ENCODE peak calls at places on chromosomes 13 and 19, in eight cellular contexts. Q is stimulated activated naive CD4-positive, alpha-beta T cell treated with Interleukin-2 at 50 U/mL for 16 hours; J is AG10803; E is KG1; K is activated T-cell treated with anti-CD3 and anti-CD28 coated beads, Interleukin-2, amount 50 U/mL, for 4 hours; B is heart right ventricle; U is heart left ventricle; Y is foreskin fibroblast. R is an unnamed sample.

GRCh38 chr13:113952983-113953520 is 20.8 kb downstream of the C13orf46 start:
- DNase-seq in B (no peak), U (no peak), J (no peak), Q (no peak), K (no peak), Y (no peak), E (no peak), R (peak)

GRCh38 chr13:43911871-43912270 is 32.2 kb downstream of the LACC1 start:
- DNase-seq in B (no peak), Y (no peak), K (no peak), J (no peak), E (no peak), Q (no peak), U (no peak), R (no peak)

GRCh38 chr19:38993271-38993670 is 17.7 kb upstream of the FBXO17 start:
- DNase-seq in U (no peak), B (no peak), Y (peak), K (no peak), J (peak), Q (no peak), E (no peak), R (no peak)

GRCh38 chr19:4172861-4173473 is 9.4 kb downstream of the SIRT6 start:
- DNase-seq in Y (peak), K (peak), Q (peak), J (peak), U (peak), B (peak), E (no peak), R (peak)

GRCh38 chr19:7515471-7516226 is at the start of gene ZNF358:
- DNase-seq in K (no peak), Q (no peak), J (peak), B (peak), Y (peak), E (peak), U (peak), R (no peak)

GRCh38 chr13:48400820-48401219 is 12.1 kb downstream of the LPAR6 start:
- DNase-seq in U (no peak), Q (no peak), J (peak), E (no peak), K (no peak), B (no peak), Y (peak), R (no peak)

GRCh38 chr19:41699968-41700323 is 8.5 kb upstream of the CEACAM5 start:
- DNase-seq in E (no peak), J (no peak), U (no peak), Y (no peak), Q (no peak), B (no peak), K (no peak), R (no peak)

GRCh38 chr13:111251646-111252448 is 68.6 kb upstream of the TEX29 start:
- DNase-seq in K (no peak), Q (no peak), E (no peak), Y (no peak), J (peak), U (no peak), B (no peak), R (no peak)

GRCh38 chr19:18504886-18505610 is 16.8 kb downstream of the ELL start:
- DNase-seq in J (no peak), B (no peak), Y (no peak), Q (no peak), K (no peak), E (no peak), U (no peak), R (no peak)

GRCh38 chr19:15107056-15108010 is at the start of gene SYDE1:
- DNase-seq in Q (no peak), B (peak), J (peak), U (peak), K (no peak), E (no peak), Y (peak), R (peak)

GRCh38 chr19:5578094-5578846 is 10.5 kb upstream of the TINCR start:
- DNase-seq in K (peak), Y (peak), E (peak), J (peak), U (peak), B (peak), Q (peak), R (peak)

GRCh38 chr19:52734340-52734892 is 428 bp downstream of the ZNF611 start:
- DNase-seq in Q (peak), K (no peak), J (peak), B (peak), E (no peak), Y (no peak), U (peak), R (no peak)

GRCh38 chr19:17436094-17436873 is 12.2 kb downstream of the TMEM221 start:
- DNase-seq in J (no peak), U (no peak), E (no peak), Y (no peak), K (no peak), Q (no peak), B (no peak), R (no peak)

GRCh38 chr19:49157445-49158224 is at the start of gene TRPM4:
- DNase-seq in Y (peak), U (peak), K (peak), E (no peak), B (peak), J (peak), Q (peak), R (no peak)

GRCh38 chr13:38602261-38602660 is 84.6 kb upstream of the FREM2 start:
- DNase-seq in U (no peak), Y (no peak), E (no peak), J (no peak), Q (no peak), B (no peak), K (no peak), R (no peak)

GRCh38 chr19:17654993-17655392 is 33.2 kb downstream of the UNC13A start:
- DNase-seq in Y (no peak), J (no peak), U (no peak), Q (no peak), E (no peak), K (no peak), B (no peak), R (no peak)

GRCh38 chr13:75934889-75935288 is 298.8 kb downstream of the LMO7 start:
- DNase-seq in Y (peak), J (peak), E (no peak), K (no peak), Q (no peak), U (no peak), B (no peak), R (no peak)

GRCh38 chr13:98143157-98143553 is 261 bp downstream of the FARP1 start:
- DNase-seq in U (no peak), Q (no peak), K (no peak), B (peak), Y (no peak), J (no peak), E (no peak), R (no peak)

GRCh38 chr13:102440259-102440936 is 38.5 kb upstream of the FGF14 start:
- DNase-seq in Q (no peak), K (no peak), E (no peak), J (no peak), B (no peak), U (no peak), Y (no peak), R (no peak)

GRCh38 chr19:16571689-16572331 is 405 bp downstream of the SLC35E1 start:
- DNase-seq in Y (no peak), Q (peak), B (peak), K (no peak), U (no peak), E (no peak), J (peak), R (no peak)

GRCh38 chr19:12703056-12703455 is 6.6 kb upstream of the FBXW9 start:
- DNase-seq in J (peak), Q (no peak), Y (no peak), E (no peak), U (no peak), K (no peak), B (no peak), R (no peak)

GRCh38 chr19:35501684-35502083 is 11.4 kb upstream of the KRTDAP start:
- DNase-seq in B (no peak), Y (no peak), U (no peak), E (no peak), J (no peak), Q (no peak), K (no peak), R (no peak)

GRCh38 chr13:76929975-76930374 is 18.3 kb upstream of the ACOD1 start:
- DNase-seq in E (no peak), B (no peak), Y (no peak), Q (no peak), K (no peak), U (no peak), J (no peak), R (no peak)

GRCh38 chr19:3365447-3366103 is 808 bp upstream of the NFIC start:
- DNase-seq in E (no peak), U (peak), B (peak), K (no peak), Y (peak), Q (no peak), J (peak), R (no peak)

GRCh38 chr19:35030257-35031071 is at the start of gene SCN1B:
- DNase-seq in U (peak), K (peak), E (no peak), Q (peak), Y (peak), J (peak), B (peak), R (no peak)

GRCh38 chr13:59112375-59112774 is 1051.4 kb downstream of the DIAPH3 start:
- DNase-seq in B (no peak), U (no peak), K (no peak), J (peak), E (no peak), Q (no peak), Y (peak), R (no peak)

GRCh38 chr13:20824762-20825161 is 51.0 kb upstream of the EEF1AKMT1 start:
- DNase-seq in J (peak), Y (no peak), Q (no peak), B (no peak), U (no peak), K (no peak), E (no peak), R (no peak)

GRCh38 chr19:42207767-42208259 is 9.7 kb downstream of the DEDD2 start:
- DNase-seq in E (no peak), U (no peak), J (peak), Y (peak), Q (peak), K (no peak), B (no peak), R (no peak)

GRCh38 chr19:3547301-3547731 is 8.3 kb downstream of the TEKTIP1 start:
- DNase-seq in Y (no peak), B (no peak), Q (peak), U (no peak), E (no peak), J (peak), K (no peak), R (no peak)

GRCh38 chr19:45568732-45569131 is 15.9 kb downstream of the OPA3 start:
- DNase-seq in B (no peak), Y (peak), E (no peak), K (no peak), U (no peak), Q (no peak), J (peak), R (no peak)

GRCh38 chr13:25300861-25301346 is 521 bp upstream of the NUP58 start:
- DNase-seq in U (peak), J (peak), E (no peak), B (peak), K (no peak), Y (peak), Q (no peak), R (no peak)

GRCh38 chr13:112446347-112446861 is 70.2 kb downstream of the SPACA7 start:
- DNase-seq in Y (no peak), Q (no peak), B (no peak), U (no peak), K (no peak), J (no peak), E (no peak), R (no peak)

GRCh38 chr13:73832203-73832602 is 302.0 kb downstream of the KLF12 start:
- DNase-seq in B (no peak), E (no peak), Q (no peak), Y (no peak), J (no peak), K (no peak), U (no peak), R (no peak)